ENCODE peak calls at places on chromosomes 1 and 21, in eight cellular contexts. E is kidney glomerular epithelial cell; P is SIG-M5; Q is CD8-positive, alpha-beta T cell; J is H7; V is EL; D is left kidney; A is cardiac fibroblast. W is an unnamed sample.

GRCh38 chr1:88698140-88698539 is 14.1 kb downstream of the PKN2 start:
- DNase-seq in D (no peak), A (peak), P (no peak), V (peak), E (no peak), Q (no peak), J (no peak), W (no peak)

GRCh38 chr1:206921772-206922265 is at the start of gene FCMR:
- DNase-seq in V (no peak), D (no peak), E (no peak), A (peak), J (no peak), P (peak), Q (peak), W (no peak)

GRCh38 chr1:192538407-192539311 is 36.9 kb upstream of the RGS1 start:
- DNase-seq in V (no peak), J (no peak), Q (no peak), D (peak), E (no peak), P (no peak), A (peak), W (no peak)

GRCh38 chr1:9167638-9168037 is 38.7 kb upstream of the GPR157 start:
- DNase-seq in E (no peak), J (no peak), D (no peak), V (no peak), Q (no peak), A (no peak), P (no peak), W (no peak)

GRCh38 chr1:7558041-7558461 is 213.0 kb upstream of the VAMP3 start:
- DNase-seq in V (no peak), A (no peak), P (no peak), Q (no peak), D (peak), E (no peak), J (peak), W (no peak)

GRCh38 chr1:227953022-227953412 is 5.3 kb upstream of the WNT9A start:
- DNase-seq in Q (no peak), P (no peak), J (no peak), D (no peak), A (no peak), E (no peak), V (no peak), W (no peak)

GRCh38 chr1:55723001-55723400 is 507.8 kb upstream of the USP24 start:
- DNase-seq in V (no peak), D (no peak), A (no peak), J (no peak), E (no peak), Q (no peak), P (no peak), W (no peak)

GRCh38 chr1:55179177-55179835 is 35.9 kb downstream of the USP24 start:
- DNase-seq in J (no peak), E (no peak), V (peak), P (peak), A (no peak), D (no peak), Q (no peak), W (no peak)

GRCh38 chr21:19767546-19767945 is 1230.7 kb upstream of the NCAM2 start:
- DNase-seq in J (no peak), A (peak), Q (no peak), D (no peak), V (no peak), E (no peak), P (no peak), W (no peak)

GRCh38 chr1:175493999-175494336 is 249.4 kb downstream of the TNR start:
- DNase-seq in D (peak), P (no peak), E (no peak), Q (no peak), V (no peak), J (peak), A (no peak), W (peak)

GRCh38 chr1:176639136-176639535 is 176.2 kb downstream of the PAPPA2 start:
- DNase-seq in J (no peak), Q (no peak), D (no peak), A (no peak), P (no peak), V (no peak), E (no peak), W (no peak)

GRCh38 chr1:45887156-45887842 is 83.9 kb downstream of the MAST2 start:
- DNase-seq in Q (no peak), D (no peak), V (no peak), E (no peak), P (no peak), A (no peak), J (no peak), W (no peak)

GRCh38 chr1:229155472-229155871 is 115.4 kb upstream of the RAB4A start:
- DNase-seq in E (no peak), Q (peak), A (no peak), D (peak), V (no peak), J (no peak), P (no peak), W (no peak)

GRCh38 chr1:109444376-109444775 is 18.1 kb upstream of the PSMA5 start:
- DNase-seq in D (no peak), V (peak), J (no peak), Q (no peak), A (no peak), P (no peak), E (no peak), W (no peak)

GRCh38 chr1:185776521-185776920 is 42.3 kb downstream of the HMCN1 start:
- DNase-seq in D (no peak), E (no peak), Q (no peak), J (no peak), P (no peak), A (no peak), V (no peak), W (no peak)

GRCh38 chr1:66480162-66480561 is 53.8 kb upstream of the SGIP1 start:
- DNase-seq in D (peak), A (no peak), Q (no peak), P (no peak), V (no peak), E (no peak), J (no peak), W (no peak)

GRCh38 chr1:165287329-165287728 is 69.2 kb downstream of the LMX1A start:
- DNase-seq in J (peak), V (no peak), D (no peak), P (no peak), E (no peak), A (no peak), Q (no peak), W (peak)

W was measured in endodermal cell.